ENCODE peak calls at places on chromosomes 6 and 20, in seven cellular contexts. D is cardiac fibroblast; C is brain pericyte; O is AG08396; Y is lower leg skin; G is activated CD4-positive, alpha-beta T cell treated with anti-CD3 and anti-CD28 coated beads, Interleukin-2, amount 50 U/mL, for 1 hour; P is amniotic stem cell. U is an unnamed sample.

GRCh38 chr20:33656783-33657703 is 5.1 kb upstream of the C20orf144 start:
- DNase-seq in Y (no peak), O (no peak), D (no peak), G (no peak), P (no peak), C (no peak), U (no peak)

GRCh38 chr20:51750037-51750769 is 18.0 kb downstream of the ATP9A start:
- DNase-seq in P (peak), G (no peak), Y (peak), D (peak), C (peak), O (peak), U (no peak)

GRCh38 chr6:170271771-170272314 is 19.0 kb downstream of the DLL1 start:
- DNase-seq in Y (no peak), D (no peak), C (no peak), P (no peak), O (no peak), G (peak), U (no peak)

GRCh38 chr20:3074812-3075211 is 3.4 kb downstream of the OXT start:
- DNase-seq in O (no peak), C (no peak), P (no peak), G (no peak), D (no peak), Y (no peak), U (no peak)

GRCh38 chr6:105993341-105993740 is 92.8 kb upstream of the PRDM1 start:
- DNase-seq in Y (no peak), P (no peak), D (no peak), O (no peak), C (no peak), G (no peak), U (no peak)

GRCh38 chr6:104527761-104528415 is 331.8 kb downstream of the HACE1 start:
- DNase-seq in P (no peak), C (no peak), Y (no peak), O (peak), G (no peak), D (peak), U (no peak)

GRCh38 chr6:57242505-57242904 is 20.4 kb upstream of the RAB23 start:
- DNase-seq in G (no peak), C (peak), O (peak), D (peak), P (peak), Y (no peak), U (no peak)

GRCh38 chr20:43983359-43983758 is 68.7 kb downstream of the TOX2 start:
- DNase-seq in C (no peak), P (no peak), Y (no peak), D (no peak), G (peak), O (no peak), U (no peak)

GRCh38 chr6:161835426-161836029 is 561.7 kb upstream of the AGPAT4 start:
- DNase-seq in G (no peak), D (no peak), C (peak), O (no peak), P (no peak), Y (no peak), U (no peak)

GRCh38 chr20:34124469-34125249 is 12.6 kb upstream of the EIF2S2 start:
- DNase-seq in D (no peak), C (no peak), Y (no peak), O (no peak), P (no peak), G (no peak), U (no peak)

GRCh38 chr6:159969921-159970320 is 1.0 kb downstream of the IGF2R start:
- DNase-seq in D (peak), C (no peak), O (peak), P (peak), Y (peak), G (no peak), U (no peak)

GRCh38 chr6:32882879-32883250 is 28.9 kb downstream of the PSMB9 start:
- DNase-seq in O (peak), C (no peak), D (peak), P (no peak), Y (no peak), G (no peak), U (no peak)

GRCh38 chr6:158051968-158052367 is 70.3 kb downstream of the SYNJ2 start:
- DNase-seq in G (no peak), C (no peak), O (no peak), P (no peak), D (no peak), Y (no peak), U (no peak)

GRCh38 chr6:21441386-21441785 is 152.2 kb upstream of the SOX4 start:
- DNase-seq in O (no peak), Y (no peak), C (no peak), D (peak), G (no peak), P (no peak), U (no peak)

GRCh38 chr20:63186084-63186483 is 29.8 kb downstream of the YTHDF1 start:
- DNase-seq in G (no peak), P (no peak), D (no peak), O (no peak), C (no peak), Y (no peak), U (no peak)

GRCh38 chr6:20953019-20953418 is 418.8 kb downstream of the CDKAL1 start:
- DNase-seq in C (no peak), O (no peak), G (no peak), Y (no peak), D (no peak), P (no peak), U (no peak)

GRCh38 chr6:45991189-45991588 is 24.5 kb downstream of the CLIC5 start:
- DNase-seq in P (no peak), O (no peak), C (no peak), Y (no peak), D (peak), G (no peak), U (no peak)

GRCh38 chr6:37011656-37012378 is 6.4 kb downstream of the FGD2 start:
- DNase-seq in O (no peak), P (no peak), G (no peak), D (peak), C (peak), Y (no peak), U (no peak)

GRCh38 chr6:144339859-144340452 is 54.8 kb downstream of the UTRN start:
- DNase-seq in C (no peak), Y (no peak), G (no peak), P (no peak), O (no peak), D (no peak), U (no peak)

GRCh38 chr20:64069614-64070243 is 6.7 kb downstream of the TCEA2 start:
- DNase-seq in P (no peak), O (peak), G (no peak), D (no peak), C (no peak), Y (no peak), U (no peak)

GRCh38 chr6:34248198-34248726 is 544 bp downstream of the SMIM29 start:
- DNase-seq in C (no peak), D (no peak), P (no peak), G (peak), O (peak), Y (peak), U (no peak)

GRCh38 chr6:113351183-113351834 is 505.8 kb upstream of the MARCKS start:
- DNase-seq in D (peak), O (no peak), G (no peak), P (no peak), Y (no peak), C (no peak), U (no peak)

GRCh38 chr6:137233561-137234504 is 14.6 kb upstream of the IFNGR1 start:
- DNase-seq in Y (no peak), P (peak), D (peak), C (peak), O (peak), G (no peak), U (no peak)

GRCh38 chr20:61353261-61353995 is 101.4 kb downstream of the CDH4 start:
- DNase-seq in P (no peak), D (no peak), Y (no peak), G (no peak), O (no peak), C (no peak), U (no peak)